ENCODE peak calls at places on chromosomes 6 and 20, in nine cellular contexts. X, U, A, F, Z, E, L, M and T are unnamed samples.

GRCh38 chr6:44696099-44696498 is 308.6 kb downstream of the CDC5L start:
- DNase-seq in E (no peak), L (peak), Z (no peak), M (no peak), A (no peak), X (no peak), U (no peak), F (peak), T (no peak)

GRCh38 chr6:167945937-167946485 is 51.5 kb upstream of the KIF25 start:
- DNase-seq in A (no peak), F (no peak), M (no peak), U (no peak), X (no peak), L (no peak), Z (no peak), E (no peak), T (no peak)

GRCh38 chr6:119215309-119215708 is 134.3 kb downstream of the MAN1A1 start:
- DNase-seq in U (no peak), A (no peak), M (no peak), Z (no peak), F (no peak), X (no peak), E (no peak), L (no peak), T (no peak)

GRCh38 chr6:62612526-62612925 is 326.5 kb upstream of the KHDRBS2 start:
- DNase-seq in F (no peak), M (no peak), E (no peak), X (no peak), L (no peak), Z (no peak), U (no peak), A (no peak), T (no peak)

GRCh38 chr20:35144694-35145093 is 2.4 kb downstream of the EDEM2 start:
- DNase-seq in Z (no peak), E (no peak), U (no peak), L (no peak), A (no peak), X (no peak), F (no peak), M (no peak), T (no peak)

GRCh38 chr20:52447232-52447566 is 255.6 kb upstream of the ZFP64 start:
- DNase-seq in A (no peak), E (no peak), U (no peak), Z (no peak), X (no peak), M (no peak), F (no peak), L (no peak), T (no peak)

GRCh38 chr6:27101824-27102223 is 145.7 kb upstream of the PRSS16 start:
- DNase-seq in M (no peak), E (no peak), L (no peak), Z (no peak), A (no peak), X (no peak), F (no peak), U (no peak), T (no peak)

GRCh38 chr6:1917628-1918371 is 308.1 kb downstream of the FOXC1 start:
- DNase-seq in X (no peak), Z (no peak), E (peak), F (peak), A (peak), M (no peak), L (peak), U (peak), T (no peak)

GRCh38 chr6:131015630-131016263 is 47.3 kb downstream of the EPB41L2 start:
- DNase-seq in X (no peak), A (no peak), L (peak), Z (no peak), U (no peak), F (peak), M (no peak), E (no peak), T (no peak)

GRCh38 chr6:168219167-168219566 is 100.4 kb downstream of the DACT2 start:
- DNase-seq in X (no peak), Z (peak), L (peak), M (no peak), U (no peak), F (peak), E (no peak), A (no peak), T (no peak)

GRCh38 chr20:31894980-31895675 is 24.7 kb downstream of the TTLL9 start:
- DNase-seq in M (peak), F (peak), A (no peak), Z (peak), X (peak), U (peak), L (peak), E (no peak), T (no peak)

GRCh38 chr6:50390416-50390815 is 322.9 kb upstream of the TFAP2D start:
- DNase-seq in U (no peak), A (no peak), Z (no peak), M (no peak), F (no peak), X (no peak), E (no peak), L (no peak), T (no peak)

GRCh38 chr20:64233725-64234124 is 21.8 kb upstream of the PCMTD2 start:
- DNase-seq in U (no peak), E (no peak), F (no peak), L (no peak), A (no peak), M (peak), Z (peak), X (peak), T (no peak)

GRCh38 chr6:14857501-14857900 is 388.4 kb upstream of the JARID2 start:
- DNase-seq in U (no peak), Z (peak), X (peak), A (no peak), L (no peak), F (no peak), E (peak), M (peak), T (no peak)

GRCh38 chr6:139847322-139847797 is 472.9 kb upstream of the CITED2 start:
- DNase-seq in E (no peak), A (no peak), Z (no peak), L (no peak), M (no peak), U (no peak), X (no peak), F (no peak), T (peak)

GRCh38 chr20:47133809-47134456 is 222.6 kb downstream of the ZMYND8 start:
- DNase-seq in M (no peak), L (peak), E (no peak), A (no peak), Z (peak), F (peak), X (no peak), U (peak), T (no peak)

GRCh38 chr6:131167773-131168172 is 32.5 kb downstream of the AKAP7 start:
- DNase-seq in L (peak), E (no peak), A (no peak), U (no peak), Z (no peak), F (no peak), X (no peak), M (no peak), T (no peak)

GRCh38 chr6:23659125-23659524 is 466.9 kb upstream of the NRSN1 start:
- DNase-seq in E (no peak), M (no peak), A (peak), U (peak), F (peak), L (peak), Z (no peak), X (no peak), T (peak)

GRCh38 chr20:46151936-46152335 is 33.8 kb downstream of the CD40 start:
- DNase-seq in U (no peak), E (no peak), Z (no peak), M (no peak), F (no peak), A (no peak), L (no peak), X (no peak), T (no peak)

GRCh38 chr6:141169419-141169818 is 963.3 kb upstream of the GJE1 start:
- DNase-seq in E (no peak), U (no peak), X (no peak), L (peak), F (peak), A (no peak), M (no peak), Z (no peak), T (no peak)

GRCh38 chr6:22636450-22636849 is 67.1 kb downstream of the HDGFL1 start:
- DNase-seq in F (no peak), U (no peak), M (no peak), Z (no peak), X (no peak), L (no peak), E (no peak), A (no peak), T (no peak)

GRCh38 chr6:4676016-4676415 is 100.2 kb upstream of the CDYL start:
- DNase-seq in U (no peak), E (no peak), Z (no peak), X (no peak), A (no peak), M (no peak), F (no peak), L (no peak), T (no peak)

GRCh38 chr6:13461805-13462204 is 25.6 kb downstream of the GFOD1 start:
- DNase-seq in A (no peak), Z (no peak), X (peak), M (peak), U (no peak), F (no peak), L (no peak), E (no peak), T (no peak)

GRCh38 chr20:57600324-57601210 is 19.7 kb downstream of the ZBP1 start:
- DNase-seq in L (no peak), Z (peak), X (peak), A (no peak), F (peak), M (no peak), E (no peak), U (peak), T (no peak)

GRCh38 chr20:58815448-58815847 is 35.3 kb downstream of the GNAS-AS1 start:
- DNase-seq in E (no peak), Z (no peak), A (no peak), X (no peak), L (no peak), M (no peak), F (no peak), U (no peak), T (no peak)

GRCh38 chr20:62643521-62644043 is 1.3 kb downstream of the SLCO4A1 start:
- DNase-seq in F (no peak), Z (no peak), A (no peak), X (no peak), E (no peak), L (no peak), U (no peak), M (no peak), T (no peak)

GRCh38 chr6:128319946-128320345 is 200.5 kb downstream of the PTPRK start:
- DNase-seq in A (no peak), F (no peak), M (no peak), X (no peak), U (no peak), L (peak), E (no peak), Z (no peak), T (no peak)

GRCh38 chr6:124742971-124743370 is 219.3 kb upstream of the RNF217 start:
- DNase-seq in M (no peak), F (no peak), L (peak), A (no peak), X (no peak), Z (no peak), U (peak), E (no peak), T (no peak)

GRCh38 chr6:24287239-24287638 is 70.6 kb downstream of the DCDC2 start:
- DNase-seq in M (no peak), E (no peak), U (no peak), A (no peak), F (no peak), L (no peak), X (no peak), Z (no peak), T (no peak)

GRCh38 chr6:12345694-12346058 is 55.5 kb downstream of the EDN1 start:
- DNase-seq in F (no peak), L (peak), E (no peak), M (no peak), Z (no peak), X (no peak), U (no peak), A (no peak), T (no peak)

GRCh38 chr6:96836579-96837137 is 619 bp downstream of the GPR63 start:
- DNase-seq in Z (no peak), M (no peak), F (peak), A (no peak), X (no peak), L (peak), E (peak), U (peak), T (no peak)

GRCh38 chr6:170098428-170099170 is 192.3 kb downstream of the DLL1 start:
- DNase-seq in M (no peak), Z (peak), A (no peak), L (no peak), F (no peak), X (no peak), E (no peak), U (no peak), T (no peak)

GRCh38 chr6:6772751-6773150 is 184.2 kb downstream of the LY86 start:
- DNase-seq in E (no peak), F (no peak), A (no peak), M (no peak), Z (no peak), X (no peak), L (no peak), U (peak), T (no peak)

GRCh38 chr20:39886650-39887190 is 802.3 kb downstream of the MAFB start:
- DNase-seq in A (no peak), F (no peak), Z (no peak), M (no peak), X (no peak), L (no peak), E (no peak), U (no peak), T (no peak)

GRCh38 chr6:156190270-156190669 is 586.9 kb upstream of the ARID1B start:
- DNase-seq in E (no peak), F (no peak), X (no peak), A (no peak), Z (no peak), U (no peak), M (no peak), L (no peak), T (peak)